ENCODE peak calls at places on chromosome 1, in seven cellular contexts. P is NCI-H1417, G is T-helper 2 cell, J is activated gamma-delta T cell treated with Interleukin-2 at 50 U/mL for 16 hours, K is hippocampal formation, L is NCI-H510A, C is RPMI7951. Q is an unnamed sample.

GRCh38 chr1:247293047-247293446 is 37.2 kb downstream of the VN1R5 start:
- DNase-seq in G (no peak), K (no peak), P (no peak), L (no peak), J (no peak), C (no peak), Q (no peak)

GRCh38 chr1:51189421-51190073 is 46.5 kb upstream of the RNF11 start:
- DNase-seq in L (peak), G (peak), J (peak), P (peak), C (peak), K (peak), Q (peak)

GRCh38 chr1:22636369-22636768 is at the start of gene C1QA:
- DNase-seq in G (no peak), C (no peak), J (no peak), K (peak), P (no peak), L (no peak), Q (no peak)

GRCh38 chr1:47997289-47998200 is at the start of gene TRABD2B:
- DNase-seq in J (peak), P (peak), L (peak), C (peak), G (peak), K (peak), Q (peak)

GRCh38 chr1:65717815-65718454 is 74.8 kb upstream of the PDE4B start:
- DNase-seq in G (peak), P (no peak), C (peak), K (no peak), J (no peak), L (no peak), Q (peak)

GRCh38 chr1:231029841-231030240 is 10.2 kb downstream of the FAM89A start:
- DNase-seq in J (no peak), K (no peak), C (no peak), P (no peak), L (no peak), G (no peak), Q (no peak)

GRCh38 chr1:51956528-51957509 is 33.7 kb downstream of the RAB3B start:
- DNase-seq in P (peak), L (no peak), K (no peak), J (no peak), G (no peak), C (peak), Q (peak)

GRCh38 chr1:107404756-107405155 is 263.9 kb downstream of the NTNG1 start:
- DNase-seq in J (no peak), P (no peak), K (no peak), L (no peak), C (no peak), G (no peak), Q (peak)

GRCh38 chr1:211830330-211831142 is at the start of gene LPGAT1:
- DNase-seq in P (peak), G (peak), K (peak), J (peak), C (peak), L (peak), Q (peak)

GRCh38 chr1:205516362-205516761 is 11.9 kb downstream of the CDK18 start:
- DNase-seq in L (no peak), C (no peak), P (no peak), J (no peak), G (no peak), K (no peak), Q (no peak)

GRCh38 chr1:6353948-6354658 is 39.5 kb downstream of the ACOT7 start:
- DNase-seq in L (no peak), G (no peak), C (peak), J (no peak), K (no peak), P (no peak), Q (peak)

GRCh38 chr1:193700710-193701355 is 514.4 kb upstream of the B3GALT2 start:
- DNase-seq in G (peak), K (no peak), L (no peak), C (peak), P (no peak), J (no peak), Q (peak)

GRCh38 chr1:38101037-38101782 is 54.6 kb upstream of the POU3F1 start:
- DNase-seq in K (no peak), P (no peak), L (no peak), C (no peak), J (no peak), G (no peak), Q (peak)

GRCh38 chr1:43305926-43306687 is 5.3 kb downstream of the TIE1 start:
- DNase-seq in K (no peak), J (no peak), G (no peak), L (no peak), C (no peak), P (peak), Q (no peak)

GRCh38 chr1:154664331-154664730 is 56.3 kb upstream of the ADAR start:
- DNase-seq in P (no peak), G (no peak), J (no peak), K (no peak), C (no peak), L (no peak), Q (peak)

GRCh38 chr1:21783679-21784603 is 992 bp upstream of the USP48 start:
- DNase-seq in K (no peak), L (no peak), J (no peak), G (no peak), C (no peak), P (no peak), Q (no peak)

GRCh38 chr1:9382923-9383491 is 90.3 kb downstream of the SPSB1 start:
- DNase-seq in C (no peak), P (no peak), L (no peak), G (no peak), J (no peak), K (no peak), Q (no peak)

GRCh38 chr1:10687142-10687715 is 109.2 kb downstream of the CASZ1 start:
- DNase-seq in P (no peak), C (no peak), K (no peak), G (no peak), L (peak), J (no peak), Q (no peak)

GRCh38 chr1:1619917-1620361 is 4.6 kb downstream of the MIB2 start:
- DNase-seq in K (no peak), L (no peak), G (no peak), P (no peak), C (no peak), J (no peak), Q (no peak)

GRCh38 chr1:246291141-246291540 is 215.9 kb downstream of the SMYD3 start:
- DNase-seq in C (no peak), L (no peak), P (no peak), G (no peak), K (no peak), J (no peak), Q (no peak)

GRCh38 chr1:93448292-93448982 is 519 bp downstream of the FNBP1L start:
- DNase-seq in J (no peak), C (peak), G (no peak), K (no peak), L (peak), P (peak), Q (peak)

GRCh38 chr1:11675362-11675761 is 5.6 kb downstream of the MAD2L2 start:
- DNase-seq in C (no peak), P (no peak), G (no peak), K (no peak), J (no peak), L (no peak), Q (no peak)

GRCh38 chr1:69911301-69911801 is 294.0 kb downstream of the LRRC40 start:
- DNase-seq in P (no peak), G (no peak), C (peak), L (no peak), J (no peak), K (no peak), Q (peak)

GRCh38 chr1:221758455-221758854 is 16.6 kb upstream of the DUSP10 start:
- DNase-seq in G (peak), K (no peak), L (no peak), P (no peak), J (no peak), C (no peak), Q (no peak)

GRCh38 chr1:2256430-2257244 is 28.5 kb downstream of the SKI start:
- DNase-seq in G (peak), P (no peak), J (no peak), L (no peak), K (no peak), C (no peak), Q (no peak)

GRCh38 chr1:91059157-91059556 is 37.3 kb upstream of the ZNF644 start:
- DNase-seq in P (no peak), C (no peak), G (peak), K (no peak), L (no peak), J (no peak), Q (no peak)

GRCh38 chr1:5658340-5659316 is 333.6 kb downstream of the NPHP4 start:
- DNase-seq in G (no peak), C (no peak), K (no peak), J (no peak), L (no peak), P (no peak), Q (no peak)

GRCh38 chr1:218816999-218817398 is 356.7 kb upstream of the LYPLAL1 start:
- DNase-seq in K (no peak), G (no peak), J (no peak), C (no peak), L (no peak), P (no peak), Q (no peak)

GRCh38 chr1:7448986-7449385 is 322.1 kb upstream of the VAMP3 start:
- DNase-seq in L (no peak), P (no peak), K (no peak), G (no peak), C (no peak), J (no peak), Q (no peak)

GRCh38 chr1:44811714-44812151 is 3.4 kb downstream of the BTBD19 start:
- DNase-seq in J (no peak), P (no peak), K (no peak), G (no peak), C (peak), L (no peak), Q (peak)

GRCh38 chr1:20439282-20439681 is 46.7 kb downstream of the CAMK2N1 start:
- DNase-seq in C (peak), J (no peak), G (no peak), L (no peak), K (no peak), P (no peak), Q (peak)

GRCh38 chr1:244970236-244970652 is 105.9 kb upstream of the HNRNPU start:
- DNase-seq in K (peak), G (peak), C (peak), L (peak), J (no peak), P (peak), Q (peak)

GRCh38 chr1:25201006-25201405 is 31.3 kb downstream of the SYF2 start:
- DNase-seq in P (no peak), L (no peak), K (no peak), G (no peak), J (no peak), C (no peak), Q (no peak)

GRCh38 chr1:15469836-15470495 is 5.9 kb upstream of the CELA2B start:
- DNase-seq in C (no peak), L (no peak), K (peak), J (no peak), G (no peak), P (no peak), Q (peak)

GRCh38 chr1:170086399-170087032 is 12.0 kb upstream of the KIFAP3 start:
- DNase-seq in J (no peak), C (no peak), K (no peak), P (no peak), G (no peak), L (no peak), Q (no peak)

GRCh38 chr1:224114787-224115175 is 870 bp downstream of the FBXO28 start:
- DNase-seq in G (no peak), P (no peak), K (no peak), L (no peak), J (no peak), C (no peak), Q (no peak)

GRCh38 chr1:245375789-245376188 is 221.0 kb downstream of the KIF26B start:
- DNase-seq in G (no peak), J (no peak), C (no peak), P (no peak), L (no peak), K (no peak), Q (no peak)

Q was measured in LHCN-M2.